ENCODE peak calls at places on chromosome 7, in six cellular contexts. One of them, this sample, is unnamed.
A peak's percentile ranks its signal among the peaks of the same experiment; 100 is the strongest.

GRCh38 chr7:95317546-95317945 is 6.8 kb downstream of the PON1 start:
- DNase-seq in fibroblast of pulmonary artery: peak; percentile 11
- DNase-seq in NCI-H524: peak; percentile 25
- DNase-seq in activated T-cell treated with anti-CD3 and anti-CD28 coated beads for 1 hour: no peak
- DNase-seq in GM04503: no peak
- DNase-seq in HuH-7: no peak
- DNase-seq in this sample: no peak

GRCh38 chr7:131105803-131106680 is 221.6 kb upstream of the MKLN1 start:
- DNase-seq in fibroblast of pulmonary artery: peak; percentile 86
- DNase-seq in GM04503: peak; percentile 35
- DNase-seq in HuH-7: peak; percentile 89
- DNase-seq in activated T-cell treated with anti-CD3 and anti-CD28 coated beads for 1 hour: peak; percentile 69
- DNase-seq in NCI-H524: peak; percentile 59
- DNase-seq in this sample: peak; percentile 10

GRCh38 chr7:81264116-81264515 is 345.3 kb upstream of the SEMA3C start:
- DNase-seq in GM04503: no peak
- DNase-seq in activated T-cell treated with anti-CD3 and anti-CD28 coated beads for 1 hour: no peak
- DNase-seq in HuH-7: no peak
- DNase-seq in fibroblast of pulmonary artery: peak; percentile 27
- DNase-seq in NCI-H524: no peak
- DNase-seq in this sample: no peak

GRCh38 chr7:98836811-98837631 is 32.8 kb downstream of the TMEM130 start:
- DNase-seq in HuH-7: peak; percentile 79
- DNase-seq in NCI-H524: peak; percentile 90
- DNase-seq in fibroblast of pulmonary artery: peak; percentile 21
- DNase-seq in GM04503: no peak
- DNase-seq in activated T-cell treated with anti-CD3 and anti-CD28 coated beads for 1 hour: no peak
- DNase-seq in this sample: peak; percentile 64

GRCh38 chr7:121744319-121744718 is 128.6 kb upstream of the PTPRZ1 start:
- DNase-seq in GM04503: no peak
- DNase-seq in HuH-7: no peak
- DNase-seq in NCI-H524: no peak
- DNase-seq in activated T-cell treated with anti-CD3 and anti-CD28 coated beads for 1 hour: no peak
- DNase-seq in fibroblast of pulmonary artery: no peak
- DNase-seq in this sample: no peak

GRCh38 chr7:38232475-38233366 is 40.7 kb downstream of the TARP start:
- DNase-seq in GM04503: no peak
- DNase-seq in fibroblast of pulmonary artery: no peak
- DNase-seq in activated T-cell treated with anti-CD3 and anti-CD28 coated beads for 1 hour: peak; percentile 36
- DNase-seq in HuH-7: no peak
- DNase-seq in NCI-H524: no peak
- DNase-seq in this sample: no peak

GRCh38 chr7:8035647-8036518 is 67.3 kb downstream of the GLCCI1 start:
- DNase-seq in GM04503: no peak
- DNase-seq in fibroblast of pulmonary artery: peak; percentile 56
- DNase-seq in HuH-7: peak; percentile 25
- DNase-seq in NCI-H524: peak; percentile 68
- DNase-seq in activated T-cell treated with anti-CD3 and anti-CD28 coated beads for 1 hour: no peak
- DNase-seq in this sample: peak; percentile 14

GRCh38 chr7:135645296-135645904 is 16.9 kb upstream of the STMP1 start:
- DNase-seq in NCI-H524: peak; percentile 52
- DNase-seq in GM04503: no peak
- DNase-seq in fibroblast of pulmonary artery: peak; percentile 74
- DNase-seq in activated T-cell treated with anti-CD3 and anti-CD28 coated beads for 1 hour: no peak
- DNase-seq in HuH-7: no peak
- DNase-seq in this sample: peak; percentile 13

GRCh38 chr7:139334399-139335150 is 6.6 kb upstream of the FMC1 start:
- DNase-seq in HuH-7: no peak
- DNase-seq in fibroblast of pulmonary artery: no peak
- DNase-seq in GM04503: no peak
- DNase-seq in activated T-cell treated with anti-CD3 and anti-CD28 coated beads for 1 hour: no peak
- DNase-seq in NCI-H524: no peak
- DNase-seq in this sample: no peak

GRCh38 chr7:105896407-105896842 is 20.0 kb upstream of the ATXN7L1 start:
- DNase-seq in HuH-7: no peak
- DNase-seq in fibroblast of pulmonary artery: no peak
- DNase-seq in activated T-cell treated with anti-CD3 and anti-CD28 coated beads for 1 hour: no peak
- DNase-seq in NCI-H524: peak; percentile 85
- DNase-seq in GM04503: no peak
- DNase-seq in this sample: peak; percentile 97

GRCh38 chr7:2487586-2488271 is 11.5 kb upstream of the GRIFIN start:
- DNase-seq in activated T-cell treated with anti-CD3 and anti-CD28 coated beads for 1 hour: no peak
- DNase-seq in fibroblast of pulmonary artery: no peak
- DNase-seq in NCI-H524: no peak
- DNase-seq in GM04503: no peak
- DNase-seq in HuH-7: no peak
- DNase-seq in this sample: peak; percentile 79

GRCh38 chr7:131600578-131600977 is 44.1 kb upstream of the PODXL start:
- DNase-seq in activated T-cell treated with anti-CD3 and anti-CD28 coated beads for 1 hour: no peak
- DNase-seq in GM04503: peak; percentile 27
- DNase-seq in NCI-H524: no peak
- DNase-seq in fibroblast of pulmonary artery: peak; percentile 41
- DNase-seq in HuH-7: no peak
- DNase-seq in this sample: no peak

GRCh38 chr7:84209006-84209405 is 14.4 kb upstream of the SEMA3A start:
- DNase-seq in NCI-H524: no peak
- DNase-seq in activated T-cell treated with anti-CD3 and anti-CD28 coated beads for 1 hour: no peak
- DNase-seq in GM04503: no peak
- DNase-seq in HuH-7: no peak
- DNase-seq in fibroblast of pulmonary artery: no peak
- DNase-seq in this sample: no peak

GRCh38 chr7:91778416-91778815 is 102.1 kb downstream of the MTERF1 start:
- DNase-seq in NCI-H524: no peak
- DNase-seq in GM04503: no peak
- DNase-seq in fibroblast of pulmonary artery: no peak
- DNase-seq in HuH-7: no peak
- DNase-seq in activated T-cell treated with anti-CD3 and anti-CD28 coated beads for 1 hour: no peak
- DNase-seq in this sample: no peak

GRCh38 chr7:101216860-101217387 is 457 bp downstream of the PLOD3 start:
- DNase-seq in activated T-cell treated with anti-CD3 and anti-CD28 coated beads for 1 hour: no peak
- DNase-seq in GM04503: no peak
- DNase-seq in fibroblast of pulmonary artery: peak; percentile 34
- DNase-seq in HuH-7: no peak
- DNase-seq in NCI-H524: no peak
- DNase-seq in this sample: no peak

GRCh38 chr7:114085592-114086490 is 167.0 kb upstream of the PPP1R3A start:
- DNase-seq in activated T-cell treated with anti-CD3 and anti-CD28 coated beads for 1 hour: no peak
- DNase-seq in HuH-7: peak; percentile 93
- DNase-seq in NCI-H524: peak; percentile 89
- DNase-seq in GM04503: no peak
- DNase-seq in fibroblast of pulmonary artery: peak; percentile 74
- DNase-seq in this sample: peak; percentile 77

GRCh38 chr7:1920266-1920681 is 250.2 kb downstream of the ELFN1 start:
- DNase-seq in fibroblast of pulmonary artery: no peak
- DNase-seq in NCI-H524: no peak
- DNase-seq in HuH-7: no peak
- DNase-seq in activated T-cell treated with anti-CD3 and anti-CD28 coated beads for 1 hour: peak; percentile 29
- DNase-seq in GM04503: no peak
- DNase-seq in this sample: no peak

GRCh38 chr7:38506004-38506403 is 125.2 kb downstream of the AMPH start:
- DNase-seq in GM04503: peak; percentile 34
- DNase-seq in activated T-cell treated with anti-CD3 and anti-CD28 coated beads for 1 hour: no peak
- DNase-seq in fibroblast of pulmonary artery: no peak
- DNase-seq in NCI-H524: no peak
- DNase-seq in HuH-7: no peak
- DNase-seq in this sample: no peak

GRCh38 chr7:94434031-94434430 is 39.3 kb downstream of the COL1A2 start:
- DNase-seq in GM04503: no peak
- DNase-seq in activated T-cell treated with anti-CD3 and anti-CD28 coated beads for 1 hour: no peak
- DNase-seq in NCI-H524: no peak
- DNase-seq in HuH-7: no peak
- DNase-seq in fibroblast of pulmonary artery: peak; percentile 27
- DNase-seq in this sample: no peak

GRCh38 chr7:33650828-33651227 is 254.5 kb upstream of the BMPER start:
- DNase-seq in GM04503: peak; percentile 44
- DNase-seq in NCI-H524: no peak
- DNase-seq in HuH-7: no peak
- DNase-seq in activated T-cell treated with anti-CD3 and anti-CD28 coated beads for 1 hour: no peak
- DNase-seq in fibroblast of pulmonary artery: no peak
- DNase-seq in this sample: no peak

GRCh38 chr7:111010833-111011232 is 80.1 kb upstream of the LRRN3 start:
- DNase-seq in HuH-7: no peak
- DNase-seq in NCI-H524: no peak
- DNase-seq in activated T-cell treated with anti-CD3 and anti-CD28 coated beads for 1 hour: no peak
- DNase-seq in GM04503: no peak
- DNase-seq in fibroblast of pulmonary artery: no peak
- DNase-seq in this sample: no peak

GRCh38 chr7:134365341-134366054 is 48.8 kb upstream of the SLC35B4 start:
- DNase-seq in HuH-7: no peak
- DNase-seq in GM04503: peak; percentile 63
- DNase-seq in fibroblast of pulmonary artery: peak; percentile 86
- DNase-seq in activated T-cell treated with anti-CD3 and anti-CD28 coated beads for 1 hour: no peak
- DNase-seq in NCI-H524: no peak
- DNase-seq in this sample: no peak

GRCh38 chr7:26346611-26347200 is 55.0 kb downstream of the SNX10 start:
- DNase-seq in GM04503: no peak
- DNase-seq in activated T-cell treated with anti-CD3 and anti-CD28 coated beads for 1 hour: no peak
- DNase-seq in fibroblast of pulmonary artery: no peak
- DNase-seq in HuH-7: no peak
- DNase-seq in NCI-H524: no peak
- DNase-seq in this sample: no peak

GRCh38 chr7:74289018-74289659 is at the start of gene CLIP2:
- DNase-seq in NCI-H524: peak; percentile 65
- DNase-seq in GM04503: no peak
- DNase-seq in fibroblast of pulmonary artery: peak; percentile 83
- DNase-seq in HuH-7: peak; percentile 83
- DNase-seq in activated T-cell treated with anti-CD3 and anti-CD28 coated beads for 1 hour: peak; percentile 69
- DNase-seq in this sample: peak; percentile 25

GRCh38 chr7:37988721-37989650 is 68.5 kb downstream of the EPDR1 start:
- DNase-seq in fibroblast of pulmonary artery: no peak
- DNase-seq in GM04503: no peak
- DNase-seq in activated T-cell treated with anti-CD3 and anti-CD28 coated beads for 1 hour: no peak
- DNase-seq in NCI-H524: no peak
- DNase-seq in HuH-7: no peak
- DNase-seq in this sample: no peak

GRCh38 chr7:114957434-114957833 is 35.5 kb downstream of the MDFIC start:
- DNase-seq in GM04503: no peak
- DNase-seq in NCI-H524: no peak
- DNase-seq in HuH-7: no peak
- DNase-seq in fibroblast of pulmonary artery: no peak
- DNase-seq in activated T-cell treated with anti-CD3 and anti-CD28 coated beads for 1 hour: no peak
- DNase-seq in this sample: no peak

GRCh38 chr7:27193335-27194001 is 6.4 kb downstream of the HOXA13 start:
- DNase-seq in fibroblast of pulmonary artery: no peak
- DNase-seq in GM04503: no peak
- DNase-seq in activated T-cell treated with anti-CD3 and anti-CD28 coated beads for 1 hour: no peak
- DNase-seq in NCI-H524: no peak
- DNase-seq in HuH-7: no peak
- DNase-seq in this sample: no peak

GRCh38 chr7:42315631-42316030 is 78.6 kb upstream of the GLI3 start:
- DNase-seq in HuH-7: no peak
- DNase-seq in NCI-H524: no peak
- DNase-seq in activated T-cell treated with anti-CD3 and anti-CD28 coated beads for 1 hour: no peak
- DNase-seq in GM04503: peak; percentile 29
- DNase-seq in fibroblast of pulmonary artery: peak; percentile 14
- DNase-seq in this sample: no peak

GRCh38 chr7:105013818-105014724 is at the start of gene KMT2E:
- DNase-seq in NCI-H524: peak; percentile 84
- DNase-seq in GM04503: no peak
- DNase-seq in activated T-cell treated with anti-CD3 and anti-CD28 coated beads for 1 hour: peak; percentile 88
- DNase-seq in HuH-7: peak; percentile 64
- DNase-seq in fibroblast of pulmonary artery: peak; percentile 87
- DNase-seq in this sample: peak; percentile 79

GRCh38 chr7:94941844-94942632 is 34.6 kb downstream of the PPP1R9A start:
- DNase-seq in HuH-7: no peak
- DNase-seq in activated T-cell treated with anti-CD3 and anti-CD28 coated beads for 1 hour: no peak
- DNase-seq in GM04503: no peak
- DNase-seq in NCI-H524: no peak
- DNase-seq in fibroblast of pulmonary artery: no peak
- DNase-seq in this sample: no peak

GRCh38 chr7:103573479-103574058 is 127.6 kb upstream of the SLC26A5 start:
- DNase-seq in HuH-7: no peak
- DNase-seq in fibroblast of pulmonary artery: peak; percentile 65
- DNase-seq in GM04503: peak; percentile 2
- DNase-seq in NCI-H524: peak; percentile 47
- DNase-seq in activated T-cell treated with anti-CD3 and anti-CD28 coated beads for 1 hour: no peak
- DNase-seq in this sample: peak; percentile 55

GRCh38 chr7:152136623-152137022 is 111.1 kb downstream of the GALNT11 start:
- DNase-seq in NCI-H524: no peak
- DNase-seq in GM04503: no peak
- DNase-seq in fibroblast of pulmonary artery: peak; percentile 43
- DNase-seq in activated T-cell treated with anti-CD3 and anti-CD28 coated beads for 1 hour: no peak
- DNase-seq in HuH-7: no peak
- DNase-seq in this sample: no peak

GRCh38 chr7:157177997-157178396 is 39.3 kb downstream of the UBE3C start:
- DNase-seq in fibroblast of pulmonary artery: no peak
- DNase-seq in HuH-7: no peak
- DNase-seq in GM04503: no peak
- DNase-seq in activated T-cell treated with anti-CD3 and anti-CD28 coated beads for 1 hour: no peak
- DNase-seq in NCI-H524: no peak
- DNase-seq in this sample: no peak

This sample was measured in NCI-H1694.